ENCODE peak calls at places on chromosome 21, in five cellular contexts. X, R, I, B and K are unnamed samples.

GRCh38 chr21:43989401-43989800 is 22.7 kb upstream of the TRAPPC10 start:
- DNase-seq in X (no peak), R (no peak), I (no peak), B (no peak), K (no peak)

GRCh38 chr21:36926989-36927695 is 39.3 kb downstream of the HLCS start:
- DNase-seq in X (no peak), R (no peak), I (no peak), B (no peak), K (no peak)

GRCh38 chr21:15207231-15207630 is 142.4 kb upstream of the NRIP1 start:
- DNase-seq in X (no peak), R (no peak), I (no peak), B (no peak), K (no peak)

GRCh38 chr21:37582613-37583012 is 216.0 kb downstream of the DYRK1A start:
- DNase-seq in X (no peak), R (peak), I (no peak), B (peak), K (peak)

GRCh38 chr21:44065428-44065827 is 41.8 kb upstream of the PWP2 start:
- DNase-seq in X (no peak), R (no peak), I (peak), B (peak), K (peak)

GRCh38 chr21:44773291-44773932 is 28.2 kb downstream of the UBE2G2 start:
- DNase-seq in X (no peak), R (no peak), I (no peak), B (no peak), K (no peak)

GRCh38 chr21:30233636-30234035 is 17.7 kb upstream of the CLDN8 start:
- DNase-seq in X (no peak), R (no peak), I (no peak), B (no peak), K (peak)

GRCh38 chr21:42745511-42746239 is 92.3 kb downstream of the PDE9A start:
- DNase-seq in X (no peak), R (no peak), I (no peak), B (no peak), K (no peak)

GRCh38 chr21:45154511-45155508 is 80.4 kb downstream of the ADARB1 start:
- DNase-seq in X (no peak), R (peak), I (no peak), B (peak), K (peak)

GRCh38 chr21:9753943-9754342 is 767.4 kb upstream of the TPTE start:
- DNase-seq in X (no peak), R (no peak), I (no peak), B (no peak), K (no peak)

GRCh38 chr21:35226960-35227741 is 178.0 kb upstream of the RUNX1 start:
- DNase-seq in X (no peak), R (no peak), I (no peak), B (no peak), K (no peak)

GRCh38 chr21:44400791-44401385 is 47.5 kb downstream of the TRPM2 start:
- DNase-seq in X (no peak), R (no peak), I (no peak), B (no peak), K (no peak)

GRCh38 chr21:37849703-37850102 is 66.6 kb downstream of the KCNJ6 start:
- DNase-seq in X (no peak), R (peak), I (no peak), B (peak), K (peak)